ENCODE peak calls at places on chromosomes 16 and 17, in ten cellular contexts. E is tibial nerve, L is esophagus squamous epithelium, T is stomach, I is transverse colon, F is esophagus muscularis mucosa, A is body of pancreas, R is uterus, W is adrenal gland, Z is GM12878. S is an unnamed sample.

GRCh38 chr17:66312912-66313311 is 10.5 kb downstream of the PRKCA start:
- DNase-seq in Z (no peak), T (no peak), I (no peak), W (no peak), L (no peak), A (no peak), R (no peak), F (no peak), E (no peak), S (no peak)

GRCh38 chr16:88530051-88530857 is 39.9 kb upstream of the ZC3H18 start:
- DNase-seq in R (no peak), I (no peak), W (no peak), A (no peak), F (no peak), T (no peak), L (no peak), Z (no peak), E (no peak), S (no peak)

GRCh38 chr17:78476973-78477372 is 98.5 kb downstream of the PGS1 start:
- DNase-seq in Z (no peak), I (no peak), F (no peak), L (no peak), A (no peak), E (no peak), W (no peak), R (no peak), T (no peak), S (no peak)

GRCh38 chr16:64356267-64356666 is 765.6 kb downstream of the CDH11 start:
- DNase-seq in R (no peak), A (no peak), L (no peak), Z (no peak), F (no peak), T (no peak), I (no peak), W (no peak), E (no peak), S (no peak)

GRCh38 chr17:42850964-42851363 is at the start of gene AOC3:
- DNase-seq in E (no peak), R (peak; percentile 67), T (no peak), A (no peak), L (no peak), I (peak; percentile 38), Z (no peak), F (no peak), W (peak; percentile 77), S (peak; percentile 23)

GRCh38 chr17:8807070-8807550 is 7.9 kb upstream of the MFSD6L start:
- DNase-seq in F (peak; percentile 39), A (no peak), E (no peak), T (no peak), Z (peak; percentile 98), L (no peak), W (no peak), R (no peak), I (no peak), S (no peak)

GRCh38 chr16:10881479-10882030 is 4.6 kb downstream of the CIITA start:
- DNase-seq in E (no peak), R (no peak), T (no peak), Z (no peak), L (no peak), A (no peak), F (no peak), W (no peak), I (no peak), S (no peak)

GRCh38 chr17:63140255-63140654 is 174.2 kb downstream of the TANC2 start:
- DNase-seq in W (peak; percentile 59), F (no peak), A (no peak), R (no peak), T (no peak), I (peak; percentile 32), Z (peak; percentile 4), L (no peak), E (peak; percentile 27), S (peak; percentile 37)

GRCh38 chr17:34287858-34288257 is 2.3 kb downstream of the CCL11 start:
- DNase-seq in W (no peak), L (no peak), F (no peak), I (no peak), E (no peak), T (no peak), A (no peak), R (no peak), Z (no peak), S (no peak)

GRCh38 chr17:49748223-49748622 is 15.7 kb downstream of the FAM117A start:
- DNase-seq in T (no peak), R (no peak), L (no peak), Z (no peak), A (no peak), F (no peak), W (no peak), I (no peak), E (no peak), S (no peak)

GRCh38 chr16:168424-168823 is 2.6 kb downstream of the HBM start:
- DNase-seq in E (no peak), W (no peak), L (no peak), F (no peak), T (no peak), Z (no peak), R (no peak), A (no peak), I (no peak), S (no peak)

GRCh38 chr17:48174833-48175232 is 67.3 kb downstream of the SNX11 start:
- DNase-seq in I (no peak), R (no peak), F (no peak), A (no peak), E (no peak), T (no peak), W (no peak), Z (no peak), L (no peak), S (no peak)

GRCh38 chr17:40319651-40320550 is 10.9 kb downstream of the RARA start:
- DNase-seq in L (no peak), R (no peak), T (peak; percentile 59), E (no peak), A (no peak), Z (no peak), I (peak; percentile 75), F (no peak), W (peak; percentile 59), S (peak; percentile 61)

GRCh38 chr16:69544099-69544498 is 21.7 kb upstream of the NFAT5 start:
- DNase-seq in T (no peak), Z (no peak), I (no peak), E (no peak), W (no peak), R (no peak), A (no peak), F (no peak), L (no peak), S (peak; percentile 4)

GRCh38 chr17:82149401-82150099 is 51.5 kb upstream of the FASN start:
- DNase-seq in F (no peak), L (no peak), Z (no peak), T (no peak), E (no peak), R (no peak), A (no peak), W (no peak), I (no peak), S (no peak)

DNA sequence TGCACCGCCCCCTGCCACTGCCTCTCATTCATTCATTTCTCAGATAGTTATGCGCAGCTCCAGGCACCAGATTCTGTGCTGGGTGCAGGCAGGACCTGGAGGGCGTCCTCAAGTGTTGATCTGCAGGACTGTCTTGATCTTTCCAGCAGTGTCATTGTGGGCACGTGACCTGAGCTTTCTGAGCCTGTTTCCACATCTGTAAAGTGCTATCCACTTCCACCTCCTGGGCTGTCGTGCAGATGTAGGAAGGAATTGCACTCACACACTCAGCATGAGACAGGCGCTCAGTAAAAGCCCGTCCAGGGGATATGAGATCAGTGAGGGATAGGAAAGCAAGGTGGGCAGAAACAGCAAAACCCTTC is 22.6 kb downstream of the METTL22 start:
- DNase-seq in I (no peak), E (no peak), Z (no peak), T (no peak), F (no peak), A (no peak), W (no peak), L (no peak), R (no peak), S (no peak)
- H3K36me3 ChIP-seq in I (peaks cover 65% of the 10 kb centered on the region), E (peaks cover 4% of the 10 kb centered on the region), Z (peaks cover 17% of the 10 kb centered on the region), T (peaks cover 96% of the 10 kb centered on the region), F (peaks cover 93% of the 10 kb centered on the region), A (peaks cover 33% of the 10 kb centered on the region), W (no peaks in the 10 kb centered on the region), L (peaks cover 42% of the 10 kb centered on the region), R (no peaks in the 10 kb centered on the region), S (no peaks in the 10 kb centered on the region)

GRCh38 chr16:2817496-2818277 is 650 bp downstream of the PRSS21 start:
- DNase-seq in F (no peak), I (peak; percentile 6), L (no peak), E (no peak), T (no peak), W (no peak), A (no peak), R (no peak), Z (no peak), S (no peak)
- TF ChIP-seq POLR2A in F (no peak), I (no peak), L (no peak), E (no peak), T (no peak), W (no peak), A (no peak), R (no peak), Z (no peak), S (no peak)

DNA sequence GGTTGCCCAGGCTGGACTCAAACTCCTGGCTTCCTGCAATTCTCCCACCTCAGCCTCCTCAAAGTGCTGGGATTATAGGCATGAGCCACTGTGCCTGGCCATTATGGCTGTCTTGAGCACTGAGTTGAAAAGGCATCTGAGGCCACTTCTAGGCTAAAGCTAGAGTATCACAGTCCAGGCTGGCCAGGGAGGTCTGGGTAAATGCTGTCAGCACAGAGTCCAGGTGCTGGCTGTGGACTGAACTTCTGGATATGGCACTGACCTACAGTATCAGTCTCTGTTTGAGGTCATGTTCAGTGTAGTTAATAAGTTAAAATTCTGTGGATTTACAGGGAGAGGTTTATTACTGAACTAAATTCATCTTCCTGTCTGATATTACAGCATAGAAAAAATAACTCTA is 222.5 kb upstream of the TOM1L1 start:
- DNase-seq in R (no peak), Z (no peak), W (no peak), A (no peak), I (no peak), E (no peak), L (no peak), T (no peak), F (no peak), S (no peak)
- H3K4me3 ChIP-seq in R (no peak overlapping the region), Z (no peak overlapping the region), W (no peak overlapping the region), A (no peak overlapping the region), I (no peak overlapping the region), E (no peak overlapping the region), L (no peak overlapping the region), T (no peak overlapping the region), F (no peak overlapping the region), S (no peak overlapping the region)

GRCh38 chr17:37538991-37539659 is 49.4 kb downstream of the DUSP14 start:
- DNase-seq in L (no peak), W (no peak), A (no peak), R (no peak), Z (no peak), F (no peak), T (no peak), E (no peak), I (no peak), S (no peak)

GRCh38 chr17:37532751-37533150 is 43.1 kb downstream of the DUSP14 start:
- DNase-seq in F (no peak), E (no peak), R (no peak), L (no peak), Z (no peak), W (no peak), I (no peak), T (no peak), A (no peak), S (no peak)

GRCh38 chr17:37530420-37530819 is 40.7 kb downstream of the DUSP14 start:
- DNase-seq in A (no peak), E (no peak), I (no peak), Z (no peak), T (no peak), F (no peak), R (no peak), L (no peak), W (no peak), S (no peak)

GRCh38 chr17:37535906-37536305 is 46.2 kb downstream of the DUSP14 start:
- DNase-seq in W (no peak), E (no peak), I (no peak), F (no peak), R (no peak), Z (no peak), T (no peak), A (no peak), L (no peak), S (no peak)
- H3K36me3 ChIP-seq in W (no peaks in the 10 kb centered on the region), E (peaks cover 6% of the 10 kb centered on the region), I (peaks cover 70% of the 10 kb centered on the region), F (peaks cover 92% of the 10 kb centered on the region), R (no peaks in the 10 kb centered on the region), Z (peaks cover 36% of the 10 kb centered on the region), T (peaks cover 95% of the 10 kb centered on the region), A (peaks cover 39% of the 10 kb centered on the region), L (peaks cover 4% of the 10 kb centered on the region), S (no peaks in the 10 kb centered on the region)

S was measured in testis.